ENCODE peak calls at places on chromosomes 1 and 21, in eight cellular contexts. S, A, U, N, W, V, Y and G are unnamed samples.

GRCh38 chr1:154220071-154220969 is at the start of gene UBAP2L:
- DNase-seq in S (peak), A (peak), U (peak), N (peak), W (peak), V (peak), Y (peak), G (peak)

GRCh38 chr1:68313736-68314594 is 81.6 kb upstream of the WLS start:
- DNase-seq in S (no peak), A (no peak), U (no peak), N (no peak), W (no peak), V (peak), Y (no peak), G (peak)

GRCh38 chr1:233006582-233006981 is 56.2 kb downstream of the NTPCR start:
- DNase-seq in S (no peak), A (no peak), U (peak), N (no peak), W (no peak), V (peak), Y (no peak), G (no peak)

GRCh38 chr1:24058671-24059455 is 53.1 kb downstream of the MYOM3 start:
- DNase-seq in S (no peak), A (no peak), U (no peak), N (no peak), W (no peak), V (no peak), Y (no peak), G (no peak)

GRCh38 chr1:117365350-117366280 is 1.6 kb upstream of the MAN1A2 start:
- DNase-seq in S (peak), A (no peak), U (peak), N (no peak), W (peak), V (peak), Y (no peak), G (peak)

GRCh38 chr1:29669912-29670311 is 433.6 kb downstream of the PTPRU start:
- DNase-seq in S (no peak), A (no peak), U (no peak), N (no peak), W (no peak), V (no peak), Y (no peak), G (no peak)

GRCh38 chr1:162873671-162874666 is 13.0 kb upstream of the CCDC190 start:
- DNase-seq in S (peak), A (no peak), U (peak), N (no peak), W (no peak), V (peak), Y (no peak), G (peak)

GRCh38 chr1:53642607-53643006 is 96.4 kb downstream of the GLIS1 start:
- DNase-seq in S (no peak), A (no peak), U (no peak), N (no peak), W (no peak), V (no peak), Y (no peak), G (no peak)

GRCh38 chr21:35593000-35593502 is 467.3 kb downstream of the SETD4 start:
- DNase-seq in S (peak), A (no peak), U (peak), N (no peak), W (no peak), V (peak), Y (no peak), G (peak)

GRCh38 chr1:109726007-109726406 is 14.0 kb downstream of the GSTM5 start:
- DNase-seq in S (no peak), A (no peak), U (no peak), N (no peak), W (no peak), V (no peak), Y (no peak), G (peak)

GRCh38 chr1:100575406-100575805 is 37.5 kb downstream of the GPR88 start:
- DNase-seq in S (no peak), A (no peak), U (no peak), N (no peak), W (no peak), V (no peak), Y (no peak), G (peak)

GRCh38 chr1:42952353-42953001 is 6.2 kb downstream of the SLC2A1 start:
- DNase-seq in S (no peak), A (peak), U (no peak), N (no peak), W (no peak), V (no peak), Y (no peak), G (no peak)

GRCh38 chr21:45533731-45534571 is 8.3 kb downstream of the SLC19A1 start:
- DNase-seq in S (no peak), A (no peak), U (no peak), N (no peak), W (no peak), V (no peak), Y (no peak), G (no peak)

GRCh38 chr1:7470904-7471638 is 300.0 kb upstream of the VAMP3 start:
- DNase-seq in S (peak), A (no peak), U (peak), N (no peak), W (peak), V (no peak), Y (peak), G (peak)